ENCODE peak calls at places on chromosome 10, in nine cellular contexts. P, E, F, L, H, T, O, A and B are unnamed samples.
A peak's percentile ranks its signal among the peaks of the same experiment; 100 is the strongest.

GRCh38 chr10:14282271-14282670 is 48.5 kb downstream of the FRMD4A start:
- DNase-seq in P (peak; percentile 17), F (no peak), E (no peak), O (peak; percentile 44), A (no peak), L (no peak), H (no peak), T (no peak), B (peak; percentile 12)

GRCh38 chr10:4177826-4178225 is 392.8 kb upstream of the KLF6 start:
- DNase-seq in P (no peak), E (no peak), H (no peak), A (no peak), O (no peak), L (no peak), F (no peak), T (no peak), B (no peak)

GRCh38 chr10:45261946-45262345 is 53.5 kb downstream of the OR13A1 start:
- DNase-seq in L (no peak), O (no peak), F (no peak), P (no peak), E (no peak), H (no peak), A (no peak), T (no peak), B (no peak)

GRCh38 chr10:15046626-15047025 is 2.9 kb downstream of the OLAH start:
- DNase-seq in O (peak; percentile 33), F (no peak), H (no peak), L (no peak), P (no peak), A (peak; percentile 77), E (no peak), T (peak; percentile 2), B (no peak)

GRCh38 chr10:110224992-110225391 is 17.6 kb downstream of the MXI1 start:
- DNase-seq in O (no peak), F (no peak), H (no peak), P (no peak), T (no peak), L (no peak), E (no peak), A (no peak), B (no peak)

GRCh38 chr10:3874988-3875841 is 90.2 kb upstream of the KLF6 start:
- DNase-seq in T (no peak), F (no peak), P (no peak), A (no peak), E (no peak), O (no peak), H (no peak), L (peak; percentile 27), B (no peak)

GRCh38 chr10:15817407-15818046 is 42.8 kb downstream of the MINDY3 start:
- DNase-seq in O (peak; percentile 5), A (no peak), E (no peak), F (no peak), L (no peak), T (no peak), P (no peak), H (no peak), B (no peak)

GRCh38 chr10:114359953-114360345 is 44.4 kb downstream of the AFAP1L2 start:
- DNase-seq in O (no peak), H (no peak), A (no peak), L (no peak), T (no peak), E (no peak), F (no peak), P (no peak), B (no peak)

GRCh38 chr10:132164801-132165278 is 21.9 kb upstream of the DPYSL4 start:
- DNase-seq in E (peak; percentile 60), L (no peak), P (peak; percentile 30), F (no peak), A (no peak), O (no peak), H (no peak), T (no peak), B (no peak)

GRCh38 chr10:28984431-28984830 is 304.4 kb upstream of the LYZL1 start:
- DNase-seq in L (no peak), F (peak; percentile 89), P (peak; percentile 88), A (peak; percentile 96), O (peak; percentile 85), H (peak; percentile 55), E (peak; percentile 80), T (peak; percentile 77), B (peak; percentile 63)

GRCh38 chr10:8113616-8114015 is 59.1 kb downstream of the GATA3 start:
- DNase-seq in L (no peak), F (no peak), P (no peak), T (no peak), H (no peak), O (no peak), A (no peak), E (no peak), B (no peak)

DNA sequence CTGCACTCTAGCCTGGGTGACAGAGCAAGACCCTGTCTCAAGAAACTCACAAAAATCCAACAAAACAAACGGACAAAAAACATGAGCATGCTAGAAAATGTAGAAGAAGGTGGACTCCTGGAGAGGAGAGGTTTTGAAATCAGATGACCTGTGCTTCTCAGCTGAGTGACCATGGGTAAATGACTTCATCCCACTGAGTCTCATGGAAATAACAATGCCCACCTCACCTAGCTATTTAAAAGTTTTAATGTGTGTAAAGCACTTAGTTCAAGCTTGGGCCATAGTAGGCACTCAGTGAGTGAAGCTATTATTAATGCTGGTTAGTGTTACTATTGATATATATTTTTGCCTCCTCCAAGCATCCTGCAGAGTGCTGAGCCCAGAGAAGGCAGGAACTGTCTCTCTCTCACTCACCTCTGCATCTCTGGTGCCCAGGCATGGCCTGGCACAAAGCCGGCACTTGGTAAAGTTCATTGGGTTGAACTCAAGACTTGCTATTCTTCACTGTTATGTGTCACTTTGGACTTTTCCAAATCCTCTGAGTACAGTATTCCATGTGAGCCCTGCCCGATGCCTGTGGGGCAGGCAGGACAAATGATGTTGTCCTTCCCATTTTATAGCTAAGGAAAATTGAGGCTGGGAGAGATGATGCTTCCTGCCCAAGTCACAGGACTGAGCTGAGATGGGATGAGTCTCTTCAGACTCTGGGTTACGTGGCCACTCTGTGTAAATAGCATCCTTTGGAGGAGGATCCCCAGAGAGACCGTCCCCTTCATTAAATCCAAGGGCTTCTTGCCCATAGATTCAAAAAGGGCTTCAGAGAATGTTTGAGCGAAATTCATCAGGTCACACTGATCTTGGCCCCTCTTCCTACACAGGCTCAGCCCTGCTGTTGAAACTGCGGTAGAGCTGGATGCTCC is 81.4 kb upstream of the EMX2 start:
- DNase-seq in T (no peak), P (no peak), A (no peak), H (no peak), F (no peak), L (no peak), O (no peak), E (no peak), B (no peak)
- H3K27ac ChIP-seq in T (peak overlapping the region; percentile 85), P (peak overlapping the region; percentile 91), A (no peak overlapping the region), H (no peak overlapping the region), F (no peak overlapping the region), L (no peak overlapping the region), O (no peak overlapping the region), E (peak overlapping the region; percentile 35), B (no peak overlapping the region)

GRCh38 chr10:121616291-121616690 is 18.0 kb upstream of the FGFR2 start:
- DNase-seq in O (no peak), A (no peak), P (no peak), F (no peak), T (no peak), L (no peak), E (no peak), H (no peak), B (no peak)

GRCh38 chr10:121617176-121617575 is 18.9 kb upstream of the FGFR2 start:
- DNase-seq in P (no peak), F (no peak), E (no peak), L (no peak), H (no peak), A (no peak), O (no peak), T (no peak), B (no peak)

GRCh38 chr10:121615401-121615800 is 17.2 kb upstream of the FGFR2 start:
- DNase-seq in A (no peak), E (no peak), O (no peak), H (no peak), T (no peak), P (no peak), L (no peak), F (no peak), B (no peak)

GRCh38 chr10:121615862-121616261 is 17.6 kb upstream of the FGFR2 start:
- DNase-seq in L (no peak), F (no peak), O (no peak), E (no peak), T (no peak), A (no peak), P (no peak), H (no peak), B (no peak)

DNA sequence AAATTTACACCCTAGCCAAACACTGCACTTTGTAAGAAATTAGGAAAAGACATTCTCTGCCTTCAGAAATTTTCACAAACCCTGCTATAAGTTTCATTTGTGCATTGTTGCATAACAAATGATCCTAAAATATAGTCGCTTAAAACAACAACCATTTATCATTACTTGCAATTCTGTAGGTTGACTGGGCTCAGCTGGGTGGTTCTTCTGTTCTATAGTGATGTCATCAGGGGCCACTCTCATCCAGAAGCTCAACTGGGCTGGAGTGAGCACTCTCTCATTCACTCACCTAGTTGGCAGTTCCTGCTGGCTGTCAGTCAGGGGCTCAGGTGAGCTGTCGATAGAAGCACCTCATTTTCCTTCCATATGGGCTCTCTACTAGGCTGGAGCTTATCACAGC is 20.7 kb upstream of the FGFR2 start:
- DNase-seq in A (no peak), T (no peak), L (no peak), F (no peak), P (no peak), E (no peak), O (no peak), H (no peak), B (no peak)
- H3K27ac ChIP-seq in A (no peak overlapping the region), T (no peak overlapping the region), L (no peak overlapping the region), F (no peak overlapping the region), P (no peak overlapping the region), E (no peak overlapping the region), O (no peak overlapping the region), H (no peak overlapping the region), B (no peak overlapping the region)

DNA sequence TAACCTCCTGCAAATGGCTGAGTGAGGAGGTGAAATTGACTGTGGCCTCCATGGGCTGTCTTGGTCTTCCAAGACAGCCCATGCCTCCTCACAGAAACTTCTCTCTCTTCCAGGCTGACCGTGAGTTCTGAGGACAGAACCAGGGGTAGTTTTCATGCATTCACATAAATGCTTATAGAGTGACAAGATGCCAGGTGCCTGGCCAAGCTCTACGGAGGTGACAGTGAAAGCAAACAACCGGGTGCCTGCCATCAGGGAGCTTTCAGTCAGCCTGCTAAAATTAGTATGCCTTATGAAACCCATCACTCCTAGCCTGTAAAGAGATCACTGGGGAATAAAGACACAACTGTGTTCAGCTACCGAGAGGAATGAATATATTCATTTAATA is 919 bp upstream of the RHOBTB1 start:
- DNase-seq in H (no peak), P (no peak), L (no peak), A (no peak), T (no peak), O (no peak), E (no peak), F (no peak), B (no peak)
- H3K27ac ChIP-seq in H (peak overlapping the region; percentile 92), P (peak overlapping the region; percentile 80), L (peak overlapping the region; percentile 69), A (peak overlapping the region; percentile 96), T (peak overlapping the region; percentile 73), O (peak overlapping the region; percentile 92), E (peak overlapping the region; percentile 100), F (peak overlapping the region; percentile 99), B (no peak overlapping the region)

DNA sequence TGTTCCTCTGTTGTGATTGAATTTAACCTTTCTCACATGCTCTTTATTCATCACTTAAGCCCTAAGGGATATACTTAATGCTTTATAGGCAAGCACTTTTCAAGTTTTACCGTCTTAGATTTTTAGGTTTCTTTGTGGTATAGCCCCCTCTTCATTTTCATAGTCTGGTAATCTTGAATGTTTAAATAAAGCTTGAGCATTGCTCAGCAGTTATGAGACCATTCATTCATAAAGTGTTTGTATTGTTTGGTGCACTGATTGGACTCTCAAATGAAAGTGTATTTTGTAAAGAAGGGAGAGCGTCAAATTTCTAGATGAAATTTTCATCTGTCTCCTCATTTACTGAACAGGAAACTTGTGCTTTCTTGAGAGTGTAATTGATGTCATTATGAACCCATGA is 25.2 kb downstream of the TASOR2 start:
- DNase-seq in O (no peak), E (no peak), P (no peak), L (no peak), A (no peak), H (no peak), T (no peak), F (no peak), B (peak; percentile 14)
- H3K27ac ChIP-seq in O (no peak overlapping the region), E (no peak overlapping the region), P (no peak overlapping the region), L (no peak overlapping the region), A (no peak overlapping the region), H (no peak overlapping the region), T (no peak overlapping the region), F (no peak overlapping the region), B (peak overlapping the region; percentile 41)